ENCODE peak calls at places on chromosomes 13 and 19, in four cellular contexts. X is GM12878, O is K562, D is HL-60. K is an unnamed sample.

GRCh38 chr13:30016398-30016797 is 166.0 kb upstream of the UBL3 start:
- DNase-seq in X (no peak), O (no peak), D (no peak), K (no peak)

GRCh38 chr19:47231215-47232054 is 436 bp upstream of the BBC3 start:
- DNase-seq in X (peak), O (peak), D (no peak), K (peak)

GRCh38 chr19:3095375-3096191 is 1.4 kb downstream of the GNA11 start:
- DNase-seq in X (no peak), O (no peak), D (no peak), K (no peak)

GRCh38 chr13:50353651-50354415 is 338.6 kb downstream of the KCNRG start:
- DNase-seq in X (no peak), O (no peak), D (no peak), K (no peak)

GRCh38 chr13:102769679-102770078 is 3.9 kb downstream of the TEX30 start:
- DNase-seq in X (no peak), O (no peak), D (no peak), K (no peak)

GRCh38 chr13:25468330-25469178 is 96.8 kb downstream of the ATP8A2 start:
- DNase-seq in X (no peak), O (peak), D (no peak), K (peak)

GRCh38 chr13:90261343-90261742 is 1086.1 kb upstream of the MIR17HG start:
- DNase-seq in X (no peak), O (no peak), D (no peak), K (no peak)

GRCh38 chr13:31846984-31847752 is 107.8 kb downstream of the RXFP2 start:
- DNase-seq in X (no peak), O (peak), D (no peak), K (no peak)

GRCh38 chr19:18967358-18968146 is 26.5 kb upstream of the HOMER3 start:
- DNase-seq in X (no peak), O (no peak), D (peak), K (no peak)

GRCh38 chr13:33519561-33520479 is 234.3 kb upstream of the STARD13 start:
- DNase-seq in X (no peak), O (no peak), D (no peak), K (no peak)

GRCh38 chr13:43057653-43058317 is 34.4 kb downstream of the DNAJC15 start:
- DNase-seq in X (no peak), O (no peak), D (no peak), K (no peak)

GRCh38 chr19:42121666-42122069 is 10.6 kb downstream of the POU2F2 start:
- DNase-seq in X (peak), O (no peak), D (peak), K (no peak)

GRCh38 chr19:4061178-4061682 is 5.5 kb downstream of the ZBTB7A start:
- DNase-seq in X (no peak), O (no peak), D (peak), K (no peak)

GRCh38 chr13:106291006-106291405 is 244.5 kb downstream of the EFNB2 start:
- DNase-seq in X (no peak), O (no peak), D (no peak), K (no peak)

GRCh38 chr19:54190942-54191670 is at the start of gene TSEN34:
- DNase-seq in X (no peak), O (peak), D (no peak), K (peak)

GRCh38 chr19:39398297-39398864 is 7.2 kb downstream of the MED29 start:
- DNase-seq in X (no peak), O (no peak), D (peak), K (no peak)

GRCh38 chr19:4695224-4695731 is 25.1 kb upstream of the MYDGF start:
- DNase-seq in X (no peak), O (no peak), D (no peak), K (no peak)

GRCh38 chr19:33818426-33818825 is 21.8 kb downstream of the KCTD15 start:
- DNase-seq in X (no peak), O (no peak), D (no peak), K (no peak)

GRCh38 chr13:60577761-60578160 is 180.7 kb downstream of the TDRD3 start:
- DNase-seq in X (no peak), O (no peak), D (no peak), K (no peak)

GRCh38 chr19:53906211-53907192 is 2.6 kb upstream of the CACNG7 start:
- DNase-seq in X (no peak), O (peak), D (no peak), K (peak)

GRCh38 chr19:18660051-18660910 is 23.2 kb upstream of the CRTC1 start:
- DNase-seq in X (no peak), O (peak), D (no peak), K (no peak)

GRCh38 chr13:76148926-76149325 is 512.8 kb downstream of the LMO7 start:
- DNase-seq in X (no peak), O (no peak), D (no peak), K (no peak)

GRCh38 chr19:15633122-15633521 is 7.6 kb upstream of the CYP4F3 start:
- DNase-seq in X (no peak), O (no peak), D (peak), K (no peak)

GRCh38 chr19:2428027-2428690 is 773 bp upstream of the TIMM13 start:
- DNase-seq in X (no peak), O (no peak), D (no peak), K (no peak)

GRCh38 chr19:3479177-3479818 is 1.0 kb downstream of the SMIM24 start:
- DNase-seq in X (no peak), O (peak), D (no peak), K (no peak)

GRCh38 chr19:51460164-51460992 is 2.1 kb upstream of the SIGLEC8 start:
- DNase-seq in X (no peak), O (peak), D (no peak), K (no peak)

GRCh38 chr13:103282571-103283450 is 216.6 kb upstream of the SLC10A2 start:
- DNase-seq in X (no peak), O (no peak), D (no peak), K (no peak)

GRCh38 chr19:29542776-29543175 is 17.0 kb downstream of the VSTM2B start:
- DNase-seq in X (no peak), O (no peak), D (no peak), K (no peak)

GRCh38 chr19:58558623-58559274 is 338 bp upstream of the UBE2M start:
- DNase-seq in X (peak), O (peak), D (peak), K (peak)

GRCh38 chr19:46159893-46160775 is 12.1 kb downstream of the IGFL2 start:
- DNase-seq in X (no peak), O (no peak), D (no peak), K (no peak)

GRCh38 chr13:51971520-51972426 is 39.5 kb downstream of the ATP7B start:
- DNase-seq in X (no peak), O (no peak), D (no peak), K (no peak)

GRCh38 chr13:32315255-32316029 is at the start of the genes BRCA2 and ZAR1L:
- DNase-seq in X (peak), O (peak), D (peak), K (peak)

GRCh38 chr13:48773531-48774275 is 120.0 kb downstream of the CYSLTR2 start:
- DNase-seq in X (no peak), O (no peak), D (no peak), K (no peak)

GRCh38 chr13:93413972-93414717 is 187.5 kb downstream of the GPC6 start:
- DNase-seq in X (no peak), O (no peak), D (no peak), K (no peak)
- TF ChIP-seq SPI1 in X (no peak), O (no peak), D (no peak), K (no peak)

GRCh38 chr13:110564472-110564985 is 3.0 kb upstream of the RAB20 start:
- DNase-seq in X (no peak), O (no peak), D (no peak), K (no peak)

GRCh38 chr13:110560606-110561334 is 752 bp downstream of the RAB20 start:
- DNase-seq in X (no peak), O (no peak), D (no peak), K (peak)

GRCh38 chr13:110563463-110563774 is 1.9 kb upstream of the RAB20 start:
- DNase-seq in X (no peak), O (no peak), D (no peak), K (no peak)

GRCh38 chr13:110561335-110562033 is at the start of gene RAB20:
- DNase-seq in X (no peak), O (peak), D (peak), K (peak)

GRCh38 chr13:110562696-110563462 is 1.4 kb upstream of the RAB20 start:
- DNase-seq in X (no peak), O (no peak), D (no peak), K (no peak)
- TF ChIP-seq SPI1 in X (no peak), O (no peak), D (no peak), K (no peak)

GRCh38 chr13:40562975-40563349 is 103.5 kb downstream of the FOXO1 start:
- DNase-seq in X (no peak), O (no peak), D (peak), K (no peak)
- TF ChIP-seq SPI1 in X (no peak), O (no peak), D (no peak), K (no peak)

GRCh38 chr19:55228403-55229031 is at the start of gene TMEM86B:
- DNase-seq in X (no peak), O (no peak), D (no peak), K (no peak)

GRCh38 chr19:55229145-55229788 is 704 bp upstream of the TMEM86B start:
- DNase-seq in X (no peak), O (no peak), D (no peak), K (no peak)

GRCh38 chr19:55227241-55228014 is 1.1 kb downstream of the TMEM86B start:
- DNase-seq in X (no peak), O (peak), D (no peak), K (no peak)

GRCh38 chr19:55226788-55227187 is 1.8 kb downstream of the TMEM86B start:
- DNase-seq in X (no peak), O (no peak), D (no peak), K (no peak)

DNA sequence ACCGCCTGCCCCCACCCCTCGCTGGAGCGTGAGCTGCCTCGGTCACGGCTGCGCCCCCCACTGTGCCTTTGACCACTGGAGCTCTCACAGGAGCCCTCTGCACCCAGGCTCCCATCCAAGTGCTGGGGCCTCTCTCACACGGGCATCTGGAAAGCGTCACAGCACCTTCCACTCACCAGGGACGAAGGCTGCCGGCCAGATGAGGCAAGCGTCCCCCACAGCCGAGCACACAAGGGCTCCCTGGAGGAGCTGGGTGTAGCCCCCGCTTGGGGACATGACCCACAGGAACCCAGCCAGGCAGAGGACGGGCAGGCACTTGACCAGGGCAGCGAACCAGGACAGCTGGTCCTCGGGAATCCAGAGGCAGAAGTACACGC is 560 bp downstream of the TMEM86B start:
- DNase-seq in X (no peak), O (no peak), D (no peak), K (no peak)
- TF ChIP-seq SPI1 in X (no peak), O (no peak), D (no peak), K (no peak)

GRCh38 chr13:113545455-113545930 is 39.1 kb upstream of the TFDP1 start:
- DNase-seq in X (no peak), O (no peak), D (no peak), K (no peak)
- TF ChIP-seq SPI1 in X (no peak), O (no peak), D (no peak), K (no peak)

GRCh38 chr13:44620057-44620456 is 43.9 kb upstream of the TSC22D1 start:
- DNase-seq in X (no peak), O (no peak), D (no peak), K (no peak)
- TF ChIP-seq SPI1 in X (no peak), O (no peak), D (no peak), K (no peak)

GRCh38 chr13:53064721-53065120 is 36.1 kb downstream of the OLFM4 start:
- DNase-seq in X (no peak), O (no peak), D (no peak), K (no peak)
- TF ChIP-seq SPI1 in X (no peak), O (no peak), D (no peak), K (no peak)